ENCODE peak calls at places on chromosome 20, in four cellular contexts. Z is K562, P is HepG2, U is WTC11. E is an unnamed sample.

GRCh38 chr20:568865-569415 is 25.4 kb upstream of the CSNK2A1 start:
- DNase-seq in U (no peak), Z (no peak), P (no peak), E (no peak)

GRCh38 chr20:12130781-12131180 is 213.1 kb downstream of the BTBD3 start:
- DNase-seq in P (no peak), U (no peak), Z (no peak), E (no peak)

GRCh38 chr20:7196481-7196880 is 429.0 kb downstream of the BMP2 start:
- DNase-seq in U (no peak), Z (no peak), P (no peak), E (no peak)

GRCh38 chr20:19456600-19457390 is 244.4 kb downstream of the SLC24A3 start:
- DNase-seq in U (no peak), P (no peak), Z (no peak), E (no peak)

GRCh38 chr20:21102252-21102609 is 3.9 kb downstream of the LINC00237 start:
- DNase-seq in P (no peak), U (peak; percentile 42), Z (no peak), E (no peak)

GRCh38 chr20:32885201-32885600 is 26.5 kb downstream of the EFCAB8 start:
- DNase-seq in U (no peak), P (no peak), Z (no peak), E (no peak)

GRCh38 chr20:33719989-33720709 is at the start of gene PXMP4:
- DNase-seq in P (no peak), Z (peak; percentile 98), U (peak; percentile 85), E (peak; percentile 77)

GRCh38 chr20:32574296-32575226 is 10.6 kb downstream of the NOL4L start:
- DNase-seq in P (no peak), Z (peak; percentile 85), U (no peak), E (peak; percentile 43)

GRCh38 chr20:52459150-52459549 is 267.6 kb upstream of the ZFP64 start:
- DNase-seq in U (no peak), Z (no peak), P (no peak), E (no peak)

GRCh38 chr20:51505566-51505965 is 37.0 kb downstream of the NFATC2 start:
- DNase-seq in Z (no peak), U (no peak), P (no peak), E (no peak)

GRCh38 chr20:52340036-52340634 is 148.6 kb upstream of the ZFP64 start:
- DNase-seq in U (no peak), Z (peak; percentile 19), P (peak; percentile 54), E (peak; percentile 21)

GRCh38 chr20:757509-757908 is 10.8 kb downstream of the SLC52A3 start:
- DNase-seq in P (no peak), Z (no peak), U (no peak), E (no peak)

GRCh38 chr20:40844285-40844684 is 155.2 kb upstream of the MAFB start:
- DNase-seq in U (no peak), Z (no peak), P (no peak), E (peak; percentile 64)

GRCh38 chr20:40160151-40160550 is 528.9 kb downstream of the MAFB start:
- DNase-seq in U (peak; percentile 59), P (peak; percentile 60), Z (peak; percentile 25), E (peak; percentile 53)

GRCh38 chr20:36941403-36941835 is 10.1 kb downstream of the SAMHD1 start:
- DNase-seq in Z (no peak), P (no peak), U (no peak), E (no peak)

GRCh38 chr20:17835941-17836861 is 132.4 kb downstream of the SNX5 start:
- DNase-seq in P (no peak), U (no peak), Z (no peak), E (no peak)

GRCh38 chr20:64278319-64278681 is 22.8 kb downstream of the PCMTD2 start:
- DNase-seq in Z (no peak), P (no peak), U (no peak), E (no peak)

GRCh38 chr20:32457476-32457986 is 99.4 kb downstream of the ASXL1 start:
- DNase-seq in P (no peak), Z (no peak), U (peak; percentile 90), E (peak; percentile 80)

GRCh38 chr20:42484335-42484734 is 705.4 kb downstream of the PTPRT start:
- DNase-seq in P (no peak), U (no peak), Z (no peak), E (no peak)

GRCh38 chr20:36480456-36481048 is 60.8 kb upstream of the MYL9 start:
- DNase-seq in P (no peak), Z (no peak), U (no peak), E (no peak)

GRCh38 chr20:8661229-8662023 is 407.5 kb upstream of the PLCB4 start:
- DNase-seq in P (no peak), Z (no peak), U (no peak), E (no peak)

GRCh38 chr20:41003143-41003932 is 25.3 kb upstream of the TOP1 start:
- DNase-seq in U (no peak), P (peak; percentile 99), Z (peak; percentile 57), E (no peak)

GRCh38 chr20:34713194-34713943 is 9.2 kb downstream of the TP53INP2 start:
- DNase-seq in U (no peak), P (peak; percentile 91), Z (peak; percentile 92), E (no peak)

GRCh38 chr20:33370296-33370695 is 31.0 kb downstream of the CDK5RAP1 start:
- DNase-seq in Z (no peak), P (no peak), U (no peak), E (no peak)

GRCh38 chr20:39164642-39165041 is 202.5 kb downstream of the DHX35 start:
- DNase-seq in U (no peak), P (no peak), Z (no peak), E (no peak)

GRCh38 chr20:35845561-35845960 is 73.7 kb downstream of the PHF20 start:
- DNase-seq in U (no peak), Z (no peak), P (no peak), E (no peak)

GRCh38 chr20:22462975-22463914 is 121.1 kb downstream of the FOXA2 start:
- DNase-seq in Z (no peak), U (no peak), P (no peak), E (no peak)

GRCh38 chr20:419556-420168 is 11.6 kb downstream of the RBCK1 start:
- DNase-seq in P (no peak), U (no peak), Z (no peak), E (no peak)

GRCh38 chr20:17586250-17586649 is 16.4 kb downstream of the DSTN start:
- DNase-seq in U (no peak), P (no peak), Z (no peak), E (no peak)

GRCh38 chr20:3782597-3782996 is 1.3 kb upstream of the SPEF1 start:
- DNase-seq in Z (no peak), P (no peak), U (no peak), E (no peak)

GRCh38 chr20:7959484-7959883 is 19.2 kb upstream of the HAO1 start:
- DNase-seq in Z (no peak), U (no peak), P (no peak), E (no peak)

GRCh38 chr20:21156266-21156665 is 30.4 kb downstream of the KIZ start:
- DNase-seq in Z (no peak), U (no peak), P (no peak), E (no peak)

GRCh38 chr20:32493356-32493755 is 91.8 kb downstream of the NOL4L start:
- DNase-seq in U (no peak), Z (no peak), P (no peak), E (no peak)

DNA sequence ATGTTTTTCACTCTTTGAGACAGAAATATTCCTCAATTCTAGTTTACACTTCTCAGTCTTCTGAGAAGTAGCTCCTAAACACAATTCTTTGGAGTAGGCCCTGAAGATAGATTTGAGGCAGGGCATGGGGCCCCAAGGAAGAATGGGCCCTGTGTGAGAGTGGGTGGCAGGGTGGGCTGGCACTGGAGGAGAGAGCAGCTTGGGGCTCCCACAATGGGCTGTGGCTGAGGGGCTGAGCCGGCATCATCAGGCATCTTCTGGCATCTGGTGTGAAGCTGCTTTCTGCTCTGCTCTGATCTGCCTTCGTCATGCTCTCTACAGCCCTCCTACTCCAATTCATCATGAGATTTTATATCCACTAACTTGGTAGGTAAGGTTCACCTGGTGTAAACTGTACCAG is 88.2 kb downstream of the CDH26 start:
- DNase-seq in U (no peak), P (no peak), Z (no peak), E (no peak)
- TF ChIP-seq ELF4 in U (no peak), P (no peak), Z (no peak), E (no peak)

GRCh38 chr20:5168582-5169396 is 42.0 kb downstream of the CDS2 start:
- DNase-seq in P (no peak), Z (no peak), U (peak; percentile 41), E (no peak)
- TF ChIP-seq SP1 in P (no peak), Z (no peak), U (no peak), E (no peak)

GRCh38 chr20:2602746-2603145 is 49.7 kb upstream of the NOP56 start:
- DNase-seq in U (no peak), Z (no peak), P (no peak), E (no peak)
- TF ChIP-seq ELF4 in U (no peak), Z (no peak), P (no peak), E (no peak)

GRCh38 chr20:48051810-48052491 is 266.7 kb upstream of the SULF2 start:
- DNase-seq in Z (no peak), P (no peak), U (no peak), E (no peak)
- TF ChIP-seq SP1 in Z (no peak), P (no peak), U (no peak), E (no peak)

GRCh38 chr20:57849868-57850215 is 140.0 kb upstream of the PMEPA1 start:
- DNase-seq in P (no peak), Z (no peak), U (no peak), E (no peak)
- TF ChIP-seq ELF4 in P (no peak), Z (no peak), U (no peak), E (no peak)

GRCh38 chr20:44585042-44585968 is 2.9 kb downstream of the PKIG start:
- DNase-seq in Z (no peak), U (no peak), P (no peak), E (no peak)
- TF ChIP-seq SP1 in Z (no peak), U (no peak), P (no peak), E (no peak)

GRCh38 chr20:24405810-24406209 is 63.6 kb upstream of the SYNDIG1 start:
- DNase-seq in P (peak; percentile 15), U (no peak), Z (no peak), E (no peak)

GRCh38 chr20:24411003-24411402 is 58.4 kb upstream of the SYNDIG1 start:
- DNase-seq in U (no peak), Z (no peak), P (no peak), E (no peak)

GRCh38 chr20:24406761-24407550 is 62.5 kb upstream of the SYNDIG1 start:
- DNase-seq in P (no peak), U (no peak), Z (no peak), E (no peak)

GRCh38 chr20:24406251-24406650 is 63.2 kb upstream of the SYNDIG1 start:
- DNase-seq in P (no peak), Z (no peak), U (no peak), E (no peak)

GRCh38 chr20:24411452-24412216 is 57.8 kb upstream of the SYNDIG1 start:
- DNase-seq in Z (no peak), U (no peak), P (no peak), E (no peak)
- TF ChIP-seq ELF4 in Z (no peak), U (no peak), P (no peak), E (no peak)

GRCh38 chr20:54148947-54149764 is 24.6 kb downstream of the CYP24A1 start:
- DNase-seq in P (peak; percentile 94), U (no peak), Z (no peak), E (no peak)
- TF ChIP-seq SP1 in P (no peak), U (no peak), Z (no peak), E (no peak)

E was measured in HEK293T.